ENCODE peak calls at places on chromosomes 13 and 19, in six cellular contexts. G, U, E, B, Z and H are unnamed samples. For H3K27me3, the result is how much of the 10 kb centered on the place peaks cover.

GRCh38 chr19:2609389-2610116 is 92.9 kb downstream of the GNG7 start:
- DNase-seq in E (no peak), B (no peak), Z (no peak), G (no peak), U (no peak), H (peak)

GRCh38 chr13:59721889-59722579 is 441.7 kb downstream of the DIAPH3 start:
- DNase-seq in Z (no peak), U (no peak), G (no peak), E (no peak), B (no peak), H (no peak)

GRCh38 chr13:41053384-41053826 is 7.9 kb upstream of the WBP4 start:
- DNase-seq in G (no peak), B (no peak), U (peak), Z (peak), E (no peak), H (no peak)

GRCh38 chr19:32997716-32998355 is 25.8 kb downstream of the FAAP24 start:
- DNase-seq in E (no peak), U (no peak), Z (no peak), G (no peak), B (no peak), H (no peak)

GRCh38 chr13:67231481-67231940 is 1.4 kb upstream of the PCDH9 start:
- DNase-seq in G (peak), U (no peak), E (no peak), Z (no peak), B (no peak), H (no peak)

GRCh38 chr13:74406439-74406838 is 272.2 kb upstream of the KLF12 start:
- DNase-seq in Z (no peak), U (no peak), B (no peak), E (no peak), G (no peak), H (no peak)

GRCh38 chr13:40770934-40771618 is at the start of gene MRPS31:
- DNase-seq in B (peak), U (peak), E (peak), G (peak), Z (peak), H (peak)

GRCh38 chr19:15122331-15123030 is 15.3 kb downstream of the SYDE1 start:
- DNase-seq in B (peak), U (no peak), G (no peak), E (no peak), Z (no peak), H (no peak)

GRCh38 chr13:58855283-58855682 is 1223.7 kb downstream of the PCDH17 start:
- DNase-seq in B (no peak), E (no peak), G (peak), Z (no peak), U (no peak), H (no peak)

GRCh38 chr13:95500136-95500718 is 52.3 kb upstream of the CLDN10 start:
- DNase-seq in G (no peak), E (no peak), U (peak), Z (no peak), B (no peak), H (no peak)

GRCh38 chr13:25292301-25292700 is 5.0 kb upstream of the MTMR6 start:
- DNase-seq in G (peak), B (no peak), E (no peak), U (peak), Z (no peak), H (no peak)

GRCh38 chr19:46221152-46221551 is 8.4 kb upstream of the IGFL1 start:
- DNase-seq in E (no peak), B (no peak), U (no peak), G (no peak), Z (no peak), H (no peak)

GRCh38 chr19:46226438-46226973 is 3.0 kb upstream of the IGFL1 start:
- DNase-seq in E (peak), Z (no peak), B (no peak), G (no peak), U (no peak), H (peak)

GRCh38 chr19:46221981-46222610 is 7.4 kb upstream of the IGFL1 start:
- DNase-seq in U (peak), B (peak), G (peak), E (peak), Z (peak), H (peak)

GRCh38 chr19:46225558-46226004 is 4.0 kb upstream of the IGFL1 start:
- DNase-seq in G (peak), Z (no peak), U (peak), B (no peak), E (no peak), H (no peak)

DNA sequence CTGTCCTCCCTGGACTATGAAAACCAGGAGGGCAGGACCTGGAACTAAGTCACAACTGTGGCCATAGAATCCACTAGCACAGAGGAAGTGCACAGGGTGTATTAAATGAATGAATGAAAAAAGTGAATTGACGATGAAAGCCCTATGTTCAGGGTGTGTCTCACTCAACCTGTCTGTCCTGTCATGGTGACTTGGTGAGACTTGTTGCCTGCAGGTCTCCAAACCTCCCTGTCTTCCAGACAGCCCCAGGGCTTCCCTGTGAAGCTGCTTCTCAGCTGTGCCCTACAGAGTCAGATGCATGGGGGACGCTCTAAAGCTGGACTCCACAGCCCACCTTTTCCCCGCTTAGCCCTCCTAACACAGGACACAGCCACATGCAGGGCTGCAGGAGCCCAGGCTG is 4.8 kb upstream of the IGFL1 start:
- DNase-seq in B (no peak), U (no peak), E (peak), G (no peak), Z (no peak), H (no peak)
- H3K27me3 ChIP-seq in B (under half), U (under half), E (under half), G (half or more), Z (under half), H (half or more)

GRCh38 chr19:43532571-43532961 is 422 bp upstream of the ZNF575 start:
- DNase-seq in Z (no peak), E (peak), U (no peak), G (no peak), B (peak), H (no peak)
- H3K4me3 ChIP-seq in Z (peak), E (peak), U (peak), G (peak), B (peak), H (peak)

GRCh38 chr19:7497292-7497691 is 8.5 kb upstream of the PEX11G start:
- DNase-seq in E (no peak), Z (no peak), U (no peak), B (no peak), G (no peak), H (no peak)
- TF ChIP-seq CTCF in E (peak), Z (peak), U (peak), B (no peak), G (peak), H (peak)

GRCh38 chr19:42175952-42176648 is 41.4 kb downstream of the DEDD2 start:
- DNase-seq in B (no peak), E (peak), U (peak), G (peak), Z (no peak), H (no peak)

GRCh38 chr19:42176990-42177685 is 40.3 kb downstream of the DEDD2 start:
- DNase-seq in Z (peak), U (peak), E (peak), B (peak), G (peak), H (peak)

GRCh38 chr19:42177686-42178019 is 39.8 kb downstream of the DEDD2 start:
- DNase-seq in U (no peak), B (no peak), G (no peak), E (no peak), Z (no peak), H (no peak)

GRCh38 chr19:42175335-42175734 is 42.1 kb downstream of the DEDD2 start:
- DNase-seq in G (no peak), B (no peak), U (no peak), E (no peak), Z (no peak), H (no peak)

DNA sequence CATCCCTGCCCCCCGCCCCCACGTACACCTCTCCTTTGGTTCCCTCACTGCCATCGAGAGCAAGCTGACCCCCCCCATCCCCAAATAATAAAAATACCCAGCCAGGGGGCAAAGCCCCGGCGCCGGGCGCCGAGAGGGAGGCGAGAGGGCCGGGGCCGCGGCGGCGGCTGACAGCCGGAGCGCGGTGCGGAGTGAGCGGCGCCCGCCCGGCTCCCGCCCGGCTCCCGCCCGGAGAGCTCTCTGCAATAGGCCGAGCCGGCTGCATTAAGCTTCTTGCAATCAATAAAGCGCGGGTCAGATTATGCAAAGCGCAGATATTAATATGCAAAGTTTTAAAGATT is 40.9 kb downstream of the DEDD2 start:
- DNase-seq in E (no peak), B (no peak), U (no peak), Z (no peak), G (peak), H (no peak)
- H3K27me3 ChIP-seq in E (under half), B (half or more), U (half or more), Z (half or more), G (half or more), H (half or more)

GRCh38 chr19:53365134-53365898 is at the start of gene ZNF525:
- DNase-seq in Z (peak), G (peak), E (peak), B (peak), U (peak), H (peak)
- H3K4me3 ChIP-seq in Z (peak), G (peak), E (peak), B (peak), U (peak), H (peak)

GRCh38 chr13:81377926-81378325 is 1037.0 kb upstream of the SPRY2 start:
- DNase-seq in Z (no peak), U (no peak), G (no peak), E (no peak), B (no peak), H (no peak)

GRCh38 chr13:81382236-81382635 is 1041.3 kb upstream of the SPRY2 start:
- DNase-seq in B (no peak), Z (no peak), U (no peak), E (no peak), G (no peak), H (no peak)

GRCh38 chr13:81381560-81381959 is 1040.6 kb upstream of the SPRY2 start:
- DNase-seq in Z (no peak), G (no peak), U (no peak), B (no peak), E (no peak), H (no peak)

GRCh38 chr13:81383441-81383840 is 1042.5 kb upstream of the SPRY2 start:
- DNase-seq in G (no peak), U (no peak), B (no peak), E (no peak), Z (no peak), H (no peak)

GRCh38 chr13:81379183-81379582 is 1038.3 kb upstream of the SPRY2 start:
- DNase-seq in B (no peak), E (no peak), Z (no peak), G (no peak), U (no peak), H (no peak)
- TF ChIP-seq CTCF in B (no peak), E (no peak), Z (no peak), G (no peak), U (no peak), H (no peak)